ENCODE peak calls at places on chromosome 4, in nine cellular contexts. B, C, R, J, E, P, F, W and O are unnamed samples.

GRCh38 chr4:169909897-169910296 is 116.3 kb downstream of the MFAP3L start:
- DNase-seq in P (no peak), J (no peak), F (no peak), B (no peak), W (no peak), C (no peak), E (no peak), R (no peak), O (no peak)

GRCh38 chr4:102551946-102552575 is 50.9 kb downstream of the NFKB1 start:
- DNase-seq in P (no peak), J (no peak), C (no peak), E (no peak), B (no peak), R (no peak), W (no peak), F (no peak), O (no peak)

GRCh38 chr4:3529363-3529762 is 2.9 kb downstream of the LRPAP1 start:
- DNase-seq in R (no peak), P (peak), F (no peak), C (peak), E (no peak), B (no peak), J (peak), W (no peak), O (no peak)

GRCh38 chr4:10462876-10463275 is 5.7 kb upstream of the ZNF518B start:
- DNase-seq in E (no peak), F (no peak), R (no peak), P (no peak), B (no peak), W (no peak), J (no peak), C (no peak), O (no peak)

GRCh38 chr4:127632420-127633403 is at the start of gene INTU:
- DNase-seq in C (peak), F (no peak), W (peak), E (peak), P (peak), R (peak), B (peak), J (peak), O (peak)

GRCh38 chr4:168514249-168514852 is 17.5 kb downstream of the PALLD start:
- DNase-seq in P (peak), E (no peak), J (no peak), R (no peak), C (no peak), B (peak), F (no peak), W (no peak), O (no peak)

GRCh38 chr4:3657917-3658913 is 108.0 kb upstream of the ADRA2C start:
- DNase-seq in E (no peak), R (peak), F (no peak), J (peak), W (no peak), B (peak), C (peak), P (peak), O (no peak)

GRCh38 chr4:3375688-3376087 is 66.1 kb upstream of the HGFAC start:
- DNase-seq in J (no peak), R (peak), F (no peak), W (no peak), E (peak), P (peak), C (no peak), B (peak), O (no peak)

GRCh38 chr4:184514121-184514988 is 40.0 kb upstream of the IRF2 start:
- DNase-seq in R (peak), J (peak), C (peak), P (peak), F (no peak), W (peak), E (peak), B (peak), O (no peak)

DNA sequence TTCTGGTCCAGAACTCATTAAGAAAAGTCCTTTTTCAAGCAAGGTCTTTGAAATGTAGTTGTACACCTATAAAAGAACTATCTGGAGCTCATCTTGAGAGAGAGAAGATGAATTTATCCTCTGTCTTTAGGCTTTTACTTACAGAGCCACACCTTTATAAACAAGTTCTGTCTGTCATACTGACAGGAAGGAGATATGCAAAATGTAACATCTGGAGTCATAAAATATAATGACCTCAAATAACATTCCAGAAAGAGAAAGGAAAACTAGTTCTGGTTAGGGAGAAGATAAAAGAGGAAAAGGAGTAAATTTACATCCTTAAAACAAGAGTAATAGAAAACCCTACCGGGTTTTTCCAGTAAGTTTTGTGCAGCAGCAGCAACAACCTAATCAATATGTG is 1.3 kb downstream of the INPP4B start:
- DNase-seq in E (no peak), J (no peak), R (no peak), W (no peak), F (no peak), B (no peak), P (no peak), C (no peak), O (no peak)
- H3K4me3 ChIP-seq in E (peak), J (peak), R (no peak), W (peak), F (no peak), B (no peak), P (no peak), C (peak), O (no peak)

DNA sequence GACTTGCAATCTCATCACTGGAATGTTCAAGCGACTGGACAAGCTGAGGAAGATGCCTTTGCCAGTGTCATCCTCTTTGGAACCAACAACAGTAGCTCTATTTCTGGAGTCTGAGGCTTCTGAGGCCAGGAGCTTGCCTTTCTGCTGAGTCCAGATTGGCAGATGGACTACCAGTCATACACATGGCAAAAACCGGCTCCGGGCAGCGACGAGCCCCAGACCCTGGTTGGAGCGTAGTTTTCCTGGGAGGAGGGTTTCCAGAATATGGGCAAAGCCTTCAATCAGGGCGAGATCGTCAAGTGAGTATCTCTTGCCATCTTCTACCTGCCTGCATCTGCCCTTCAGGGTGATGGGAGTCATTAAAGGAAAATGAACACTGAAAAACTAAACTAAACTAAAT is 807.9 kb downstream of the C4orf33 start:
- DNase-seq in B (no peak), E (no peak), C (no peak), W (no peak), F (no peak), P (no peak), J (no peak), R (no peak), O (no peak)
- TF ChIP-seq CTCF in B (no peak), E (no peak), C (no peak), W (no peak), F (no peak), P (no peak), J (no peak), R (no peak), O (no peak)

GRCh38 chr4:143515905-143516304 is 2.4 kb downstream of the SMARCA5 start:
- DNase-seq in R (no peak), B (no peak), P (no peak), W (no peak), J (no peak), E (no peak), C (no peak), F (no peak), O (no peak)
- H3K4me3 ChIP-seq in R (peak), B (peak), P (peak), W (peak), J (peak), E (no peak), C (peak), F (peak), O (peak)

DNA sequence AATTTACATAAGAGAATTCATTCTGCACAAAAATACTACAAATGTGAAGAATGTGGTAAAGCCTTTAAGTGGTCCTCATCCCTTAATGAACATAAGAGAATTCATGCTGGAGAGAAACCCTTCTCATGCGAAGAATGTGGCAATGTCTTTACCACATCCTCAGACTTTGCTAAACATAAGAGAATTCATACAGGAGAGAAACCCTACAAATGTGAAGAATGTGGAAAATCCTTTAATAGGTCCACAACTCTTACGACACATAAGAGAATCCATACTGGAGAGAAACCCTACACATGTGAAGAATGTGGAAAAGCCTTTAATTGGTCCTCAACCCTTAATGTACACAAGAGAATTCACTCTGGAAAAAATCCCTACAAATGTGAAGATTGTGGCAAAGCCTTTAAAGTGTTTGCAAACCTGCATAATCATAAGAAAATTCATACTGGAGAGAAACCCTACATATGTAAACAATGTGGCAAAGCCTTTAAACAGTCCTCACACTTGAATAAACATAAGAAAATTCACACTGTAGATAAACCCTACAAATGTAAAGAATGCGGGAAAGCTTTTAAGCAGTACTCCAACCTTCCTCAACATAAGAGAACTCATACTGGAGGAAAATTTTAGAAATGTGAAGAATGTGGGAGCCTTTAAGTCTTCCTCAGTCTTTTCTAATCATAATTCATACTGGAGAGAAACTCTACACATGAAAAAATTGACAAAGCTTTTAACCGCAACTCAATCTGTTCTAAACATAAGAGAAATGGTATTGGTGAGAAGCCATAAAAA is 37.4 kb downstream of the ZNF718 start:
- DNase-seq in F (no peak), P (no peak), C (no peak), J (no peak), W (no peak), R (no peak), B (no peak), E (no peak), O (no peak)
- TF ChIP-seq CTCF in F (no peak), P (no peak), C (no peak), J (no peak), W (no peak), R (no peak), B (no peak), E (no peak), O (no peak)

GRCh38 chr4:108043536-108043935 is 53.8 kb downstream of the HADH start:
- DNase-seq in B (peak), R (no peak), E (no peak), P (no peak), C (no peak), J (no peak), W (no peak), F (no peak), O (no peak)
- H3K4me3 ChIP-seq in B (no peak), R (no peak), E (no peak), P (no peak), C (no peak), J (no peak), W (no peak), F (no peak), O (no peak)

GRCh38 chr4:42302348-42302747 is 94.9 kb upstream of the SHISA3 start:
- DNase-seq in C (no peak), F (no peak), J (no peak), E (no peak), P (peak), R (no peak), B (peak), W (peak), O (no peak)
- TF ChIP-seq CTCF in C (no peak), F (no peak), J (peak), E (no peak), P (peak), R (peak), B (peak), W (peak), O (peak)

DNA sequence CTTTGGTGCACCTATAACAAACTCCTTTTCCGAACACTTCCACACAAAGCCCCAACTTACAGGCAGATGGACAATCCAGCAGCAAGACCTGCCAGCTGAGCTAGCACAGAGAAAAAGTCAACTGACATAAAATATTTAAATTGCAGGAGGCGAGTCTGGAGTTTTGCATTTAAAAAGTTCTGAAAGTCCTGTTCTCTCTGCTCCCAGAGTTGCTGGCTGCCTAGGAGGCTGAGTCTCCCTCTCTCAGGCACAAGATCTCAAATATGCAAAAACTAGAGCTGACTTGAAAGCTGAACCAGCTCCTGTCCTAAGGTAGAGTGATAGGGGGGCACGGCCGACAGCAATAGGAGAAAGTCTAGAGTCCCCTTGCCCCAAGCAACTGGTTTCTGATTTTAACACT is 1.1 kb downstream of the LDB2 start:
- DNase-seq in W (no peak), P (peak), J (no peak), E (no peak), F (no peak), B (no peak), C (no peak), R (no peak), O (no peak)
- H3K4me3 ChIP-seq in W (peak), P (peak), J (peak), E (peak), F (no peak), B (peak), C (peak), R (peak), O (no peak)

GRCh38 chr4:89298788-89299152 is 8.8 kb downstream of the GPRIN3 start:
- DNase-seq in P (peak), R (no peak), B (no peak), J (no peak), F (no peak), C (no peak), E (no peak), W (no peak), O (no peak)
- TF ChIP-seq CTCF in P (no peak), R (no peak), B (no peak), J (no peak), F (no peak), C (no peak), E (no peak), W (no peak), O (no peak)

GRCh38 chr4:123807866-123808265 is 411.3 kb downstream of the SPRY1 start:
- DNase-seq in W (no peak), R (no peak), P (no peak), B (no peak), F (no peak), C (no peak), E (no peak), J (no peak), O (no peak)

GRCh38 chr4:123813901-123814300 is 417.3 kb downstream of the SPRY1 start:
- DNase-seq in B (no peak), E (no peak), R (no peak), P (no peak), C (no peak), J (no peak), W (no peak), F (no peak), O (no peak)

GRCh38 chr4:123809864-123810263 is 413.3 kb downstream of the SPRY1 start:
- DNase-seq in P (no peak), J (no peak), E (no peak), R (no peak), W (no peak), B (no peak), F (no peak), C (no peak), O (no peak)

GRCh38 chr4:123816462-123816861 is 419.9 kb downstream of the SPRY1 start:
- DNase-seq in R (no peak), C (no peak), B (no peak), W (no peak), P (no peak), J (no peak), F (no peak), E (no peak), O (no peak)

GRCh38 chr4:123811763-123812390 is 415.3 kb downstream of the SPRY1 start:
- DNase-seq in E (no peak), F (no peak), C (no peak), P (no peak), J (no peak), W (no peak), B (no peak), R (no peak), O (no peak)
- H3K4me3 ChIP-seq in E (no peak), F (no peak), C (no peak), P (no peak), J (no peak), W (no peak), B (no peak), R (no peak), O (no peak)

DNA sequence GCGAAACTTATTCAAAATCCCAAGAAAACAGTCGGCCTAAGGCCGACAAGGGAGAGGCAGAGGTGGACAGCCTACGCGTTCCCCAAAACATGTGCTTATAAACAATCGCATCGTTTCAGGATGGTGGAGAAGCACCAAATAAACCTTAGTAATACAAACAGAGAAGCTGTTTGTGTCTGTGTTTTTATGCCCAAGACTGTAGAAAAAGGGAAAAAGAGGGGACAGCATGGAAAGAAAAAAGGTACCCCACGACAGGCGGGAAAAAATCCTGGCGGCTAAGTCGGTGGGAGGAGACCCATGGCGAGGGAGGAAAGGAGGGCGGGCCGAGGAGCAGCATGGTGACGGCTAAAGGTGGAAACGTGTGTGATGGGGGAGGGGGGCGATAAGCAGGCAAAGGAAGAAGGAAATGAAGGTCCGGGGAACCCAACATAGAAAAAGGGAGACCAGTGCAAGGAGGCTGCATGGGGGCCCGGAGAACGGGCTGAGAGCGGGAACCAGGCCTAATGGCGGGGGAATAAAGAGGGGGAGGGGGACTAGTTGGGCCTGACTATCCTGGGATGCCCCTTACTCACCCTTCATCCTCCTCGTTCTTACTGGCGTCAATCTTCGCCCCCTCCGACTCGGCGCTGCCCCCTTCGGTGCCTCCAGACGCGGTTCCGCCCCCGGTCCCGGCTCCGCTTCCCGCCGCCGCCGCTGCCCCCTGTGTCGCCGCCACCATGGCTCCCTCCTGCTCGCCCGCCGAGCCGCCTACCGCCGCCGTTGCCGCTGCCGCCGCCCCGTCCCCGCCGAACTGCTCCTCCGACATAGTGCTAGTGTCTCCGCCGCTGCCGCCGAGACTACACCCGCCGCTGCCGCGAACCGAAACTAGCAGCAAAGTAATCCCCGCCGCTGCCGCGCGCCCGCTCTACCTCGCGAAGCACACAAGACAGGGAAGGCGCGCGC is 646 bp downstream of the HNRNPD start:
- DNase-seq in W (peak), F (peak), C (peak), E (peak), R (no peak), B (peak), P (peak), J (peak), O (peak)
- TF ChIP-seq CTCF in W (no peak), F (no peak), C (no peak), E (no peak), R (no peak), B (no peak), P (no peak), J (no peak), O (no peak)